ENCODE peak calls at places on chromosome 5, in four cellular contexts. One of them, this sample, is unnamed.

GRCh38 chr5:172827843-172828242 is 6.2 kb upstream of the ERGIC1 start:
- DNase-seq in NCI-H1092: no peak
- DNase-seq in activated naive CD8-positive, alpha-beta T cell treated with anti-CD3 and anti-CD28 coated beads, Interleukin-2, amount 10 ng/mL, durations not matched to agents 7 days and 5 days: no peak
- DNase-seq in coronary artery: no peak
- DNase-seq in this sample: no peak

GRCh38 chr5:147085409-147085808 is 149.4 kb upstream of the STK32A start:
- DNase-seq in NCI-H1092: no peak
- DNase-seq in activated naive CD8-positive, alpha-beta T cell treated with anti-CD3 and anti-CD28 coated beads, Interleukin-2, amount 10 ng/mL, durations not matched to agents 7 days and 5 days: no peak
- DNase-seq in coronary artery: no peak
- DNase-seq in this sample: no peak

GRCh38 chr5:140555747-140556312 is 1.4 kb downstream of the SRA1 start:
- DNase-seq in NCI-H1092: no peak
- DNase-seq in activated naive CD8-positive, alpha-beta T cell treated with anti-CD3 and anti-CD28 coated beads, Interleukin-2, amount 10 ng/mL, durations not matched to agents 7 days and 5 days: no peak
- DNase-seq in coronary artery: no peak
- DNase-seq in this sample: no peak

GRCh38 chr5:134139377-134139851 is 24.9 kb downstream of the TCF7 start:
- DNase-seq in NCI-H1092: no peak
- DNase-seq in activated naive CD8-positive, alpha-beta T cell treated with anti-CD3 and anti-CD28 coated beads, Interleukin-2, amount 10 ng/mL, durations not matched to agents 7 days and 5 days: no peak
- DNase-seq in coronary artery: peak
- DNase-seq in this sample: peak

GRCh38 chr5:179863449-179864085 is 5.0 kb upstream of the MRNIP start:
- DNase-seq in NCI-H1092: no peak
- DNase-seq in activated naive CD8-positive, alpha-beta T cell treated with anti-CD3 and anti-CD28 coated beads, Interleukin-2, amount 10 ng/mL, durations not matched to agents 7 days and 5 days: no peak
- DNase-seq in coronary artery: no peak
- DNase-seq in this sample: no peak

GRCh38 chr5:137888489-137888874 is 775 bp upstream of the PKD2L2 start:
- DNase-seq in NCI-H1092: no peak
- DNase-seq in activated naive CD8-positive, alpha-beta T cell treated with anti-CD3 and anti-CD28 coated beads, Interleukin-2, amount 10 ng/mL, durations not matched to agents 7 days and 5 days: no peak
- DNase-seq in coronary artery: no peak
- DNase-seq in this sample: no peak

GRCh38 chr5:124252094-124252750 is 494.2 kb downstream of the ZNF608 start:
- DNase-seq in NCI-H1092: peak
- DNase-seq in activated naive CD8-positive, alpha-beta T cell treated with anti-CD3 and anti-CD28 coated beads, Interleukin-2, amount 10 ng/mL, durations not matched to agents 7 days and 5 days: no peak
- DNase-seq in coronary artery: no peak
- DNase-seq in this sample: no peak

GRCh38 chr5:388266-389196 is 54.4 kb upstream of the EXOC3 start:
- DNase-seq in NCI-H1092: no peak
- DNase-seq in activated naive CD8-positive, alpha-beta T cell treated with anti-CD3 and anti-CD28 coated beads, Interleukin-2, amount 10 ng/mL, durations not matched to agents 7 days and 5 days: no peak
- DNase-seq in coronary artery: peak
- DNase-seq in this sample: peak

GRCh38 chr5:114065942-114066341 is 295.9 kb upstream of the KCNN2 start:
- DNase-seq in NCI-H1092: no peak
- DNase-seq in activated naive CD8-positive, alpha-beta T cell treated with anti-CD3 and anti-CD28 coated beads, Interleukin-2, amount 10 ng/mL, durations not matched to agents 7 days and 5 days: no peak
- DNase-seq in coronary artery: no peak
- DNase-seq in this sample: no peak